ENCODE peak calls at places on chromosomes 16 and 17, in six cellular contexts. L is body of pancreas, E is transverse colon, S is cardiac muscle cell, J is fibroblast of lung, K is adrenal gland. V is an unnamed sample. For H3K4me1, the result is how much of the 10 kb centered on the place peaks cover.

GRCh38 chr17:61354895-61355294 is 44.7 kb upstream of the TBX2 start:
- DNase-seq in S (no peak), E (no peak), K (no peak), J (no peak), L (no peak), V (no peak)

GRCh38 chr17:57665128-57665527 is 80.0 kb downstream of the CCDC182 start:
- DNase-seq in K (peak), J (no peak), L (no peak), S (no peak), E (no peak), V (no peak)

GRCh38 chr17:181213-182163 is at the start of gene DOC2B:
- DNase-seq in E (peak), L (peak), J (no peak), K (peak), S (peak), V (peak)

GRCh38 chr17:8994319-8994718 is 27.0 kb upstream of the NTN1 start:
- DNase-seq in J (peak), E (peak), L (peak), S (peak), K (peak), V (peak)

GRCh38 chr16:27918755-27919154 is 144.8 kb downstream of the GSG1L start:
- DNase-seq in S (no peak), E (no peak), K (no peak), J (no peak), L (no peak), V (no peak)

GRCh38 chr16:87581867-87582220 is 20.5 kb upstream of the JPH3 start:
- DNase-seq in S (peak), J (peak), E (peak), L (peak), K (peak), V (peak)

GRCh38 chr17:699350-699749 is 15.3 kb downstream of the VPS53 start:
- DNase-seq in E (no peak), L (no peak), S (no peak), K (no peak), J (peak), V (no peak)

GRCh38 chr16:79402356-79402755 is 198.2 kb downstream of the MAF start:
- DNase-seq in J (no peak), K (no peak), E (peak), L (no peak), S (no peak), V (no peak)

GRCh38 chr16:30068333-30068732 is 2.8 kb downstream of the ALDOA start:
- DNase-seq in K (no peak), L (no peak), E (no peak), S (no peak), J (no peak), V (no peak)

GRCh38 chr17:10099051-10099571 is 99.3 kb downstream of the GAS7 start:
- DNase-seq in E (no peak), L (no peak), K (no peak), S (peak), J (peak), V (no peak)

GRCh38 chr16:90028985-90029384 is 9.7 kb upstream of the DBNDD1 start:
- DNase-seq in L (no peak), E (no peak), K (no peak), S (no peak), J (no peak), V (no peak)

GRCh38 chr16:10609410-10609774 is 29.0 kb upstream of the EMP2 start:
- DNase-seq in E (no peak), K (no peak), J (peak), S (peak), L (no peak), V (no peak)

GRCh38 chr16:19283637-19284036 is 1.9 kb upstream of the CLEC19A start:
- DNase-seq in K (no peak), L (no peak), J (no peak), E (no peak), S (no peak), V (no peak)

GRCh38 chr17:43446773-43447172 is 37.0 kb upstream of the DHX8 start:
- DNase-seq in J (no peak), E (no peak), L (no peak), S (no peak), K (no peak), V (no peak)

GRCh38 chr17:16662936-16663335 is 9.3 kb upstream of the ZNF624 start:
- DNase-seq in L (no peak), E (no peak), K (no peak), S (no peak), J (no peak), V (no peak)

GRCh38 chr16:64615647-64616280 is 506.1 kb downstream of the CDH11 start:
- DNase-seq in S (peak), K (no peak), L (no peak), J (peak), E (no peak), V (no peak)

GRCh38 chr17:49776864-49777263 is 11.6 kb upstream of the KAT7 start:
- DNase-seq in J (no peak), K (no peak), S (no peak), E (no peak), L (no peak), V (no peak)

GRCh38 chr17:49783051-49783715 is 5.3 kb upstream of the KAT7 start:
- DNase-seq in L (no peak), J (no peak), S (no peak), K (no peak), E (no peak), V (no peak)

GRCh38 chr17:49777577-49777976 is 10.9 kb upstream of the KAT7 start:
- DNase-seq in J (no peak), L (no peak), S (no peak), K (no peak), E (no peak), V (no peak)

GRCh38 chr17:49775546-49776260 is 11.8 kb upstream of the FAM117A start:
- DNase-seq in L (no peak), E (no peak), S (peak), J (no peak), K (no peak), V (peak)

DNA sequence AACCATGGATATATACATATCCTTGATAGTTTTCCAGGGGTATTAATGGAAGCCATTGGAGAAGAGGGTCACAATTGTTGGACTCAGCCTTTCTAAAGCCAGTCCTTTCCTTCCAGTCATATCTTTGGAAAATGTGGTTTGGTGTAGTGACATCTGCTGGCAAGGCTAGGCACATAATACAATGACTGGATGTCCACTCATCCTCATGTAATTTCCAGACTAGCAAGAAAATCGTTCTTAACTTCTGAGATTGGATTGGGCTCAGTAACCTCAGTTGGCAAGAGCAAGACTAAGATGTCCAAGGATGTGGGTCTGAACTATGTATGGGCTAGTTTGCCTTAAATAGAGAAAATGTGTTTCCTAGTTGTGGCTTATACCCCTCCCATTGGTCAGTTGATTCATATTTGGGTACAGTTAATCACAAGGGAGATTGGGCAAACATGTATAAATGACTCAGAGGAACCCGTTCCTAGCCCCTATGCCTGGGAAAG is 8.7 kb upstream of the KAT7 start:
- DNase-seq in S (peak), L (peak), K (peak), J (peak), E (peak), V (no peak)
- H3K4me1 ChIP-seq in S (under half), L (under half), K (under half), J (under half), E (under half), V (under half)

GRCh38 chr16:1543085-1543896 is 9.8 kb downstream of the TMEM204 start:
- DNase-seq in S (peak), L (no peak), J (peak), K (peak), E (peak), V (peak)
- H3K4me3 ChIP-seq in S (no peak), L (no peak), J (no peak), K (no peak), E (no peak), V (no peak)

GRCh38 chr17:77379065-77379428 is 238.3 kb downstream of the SEC14L1 start:
- DNase-seq in J (no peak), E (no peak), K (no peak), L (no peak), S (no peak), V (no peak)
- H3K4me1 ChIP-seq in J (half or more), E (half or more), K (half or more), L (half or more), S (half or more), V (under half)

GRCh38 chr17:63454915-63455314 is 8.8 kb upstream of the CYB561 start:
- DNase-seq in J (no peak), L (no peak), K (no peak), S (no peak), E (no peak), V (no peak)

GRCh38 chr17:63451150-63451549 is 5.0 kb upstream of the CYB561 start:
- DNase-seq in L (no peak), S (no peak), E (no peak), K (no peak), J (no peak), V (no peak)

GRCh38 chr17:63455417-63455816 is 9.3 kb upstream of the CYB561 start:
- DNase-seq in E (peak), S (no peak), L (no peak), K (no peak), J (no peak), V (peak)

GRCh38 chr17:63452091-63452978 is 6.2 kb upstream of the CYB561 start:
- DNase-seq in J (no peak), L (no peak), S (no peak), E (no peak), K (peak), V (no peak)

DNA sequence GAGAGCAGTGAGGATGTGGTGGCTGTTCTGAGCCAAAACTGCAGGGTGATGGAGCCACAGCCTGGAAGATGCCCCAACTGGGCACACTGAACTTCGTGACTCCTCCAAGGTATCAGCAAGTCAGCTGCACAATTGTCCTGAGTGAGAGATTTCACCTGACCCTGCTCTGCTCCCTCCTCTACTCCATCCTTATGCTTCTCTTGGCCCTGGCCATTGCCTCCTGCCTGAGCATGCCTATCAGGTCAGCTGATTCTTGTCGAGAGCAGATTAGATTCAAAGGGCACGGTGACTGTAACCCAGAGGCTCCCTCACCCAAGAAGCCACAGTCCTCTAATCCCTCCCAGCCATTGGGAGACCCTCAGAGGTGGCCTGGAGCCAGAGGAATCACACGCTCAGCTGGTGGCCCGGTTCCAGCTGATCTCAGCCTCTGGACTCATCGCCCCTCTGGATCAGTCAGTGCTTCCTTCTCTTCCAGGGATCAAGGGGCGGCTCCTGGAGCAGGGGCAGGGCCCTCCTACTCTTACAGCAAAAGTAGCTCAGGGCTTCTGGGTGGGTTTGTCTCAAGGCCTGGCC is 7.0 kb upstream of the CYB561 start:
- DNase-seq in E (no peak), K (no peak), L (no peak), J (no peak), S (no peak), V (no peak)
- H3K4me3 ChIP-seq in E (no peak), K (no peak), L (no peak), J (no peak), S (no peak), V (no peak)

DNA sequence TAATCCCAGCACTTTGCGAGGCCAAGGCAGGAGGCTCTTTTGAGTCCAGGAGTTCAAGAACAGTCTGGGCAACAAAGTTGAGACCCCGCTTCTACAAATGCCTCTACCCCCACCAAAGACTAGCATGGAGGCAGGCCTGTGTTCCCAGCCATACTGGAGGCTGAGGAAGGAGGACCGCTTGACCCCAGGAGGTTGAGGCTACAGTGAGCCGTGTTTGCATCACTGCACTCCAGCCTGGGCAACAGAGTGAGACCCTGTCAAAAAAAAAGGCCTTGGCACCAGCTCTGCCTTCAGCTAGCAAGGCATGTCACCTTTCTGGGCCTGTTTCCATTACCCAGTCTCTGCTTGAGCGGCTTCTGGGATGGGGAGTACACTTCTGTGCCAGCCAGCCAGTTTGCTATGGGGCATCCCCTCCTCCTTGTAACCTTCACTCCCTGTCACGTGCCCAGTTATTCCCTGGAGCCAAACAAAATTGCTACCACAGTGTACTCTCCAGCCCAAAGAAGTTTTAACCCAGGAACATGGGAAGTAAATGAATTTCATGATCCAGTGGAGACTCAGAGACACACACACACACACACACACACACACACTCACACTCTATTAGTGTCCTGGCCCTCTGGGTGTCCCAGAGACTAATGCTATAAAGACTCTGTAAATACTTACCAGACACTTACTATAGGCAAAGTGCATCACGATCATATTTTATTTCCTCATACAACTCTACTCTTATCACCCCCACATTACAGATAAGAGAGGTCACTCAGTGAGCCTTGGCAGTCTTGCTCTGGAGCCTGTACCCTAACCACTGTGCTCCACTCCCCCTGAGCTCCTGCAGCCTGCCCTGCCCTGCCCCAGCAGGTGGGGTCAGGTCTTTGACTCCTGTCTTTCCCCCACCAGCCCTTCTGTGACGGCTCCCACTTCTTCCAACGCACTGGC is 2.5 kb downstream of the CISD3 start:
- DNase-seq in S (no peak), K (peak), L (peak), J (no peak), E (peak), V (no peak)
- H3K4me1 ChIP-seq in S (under half), K (half or more), L (half or more), J (under half), E (under half), V (under half)

DNA sequence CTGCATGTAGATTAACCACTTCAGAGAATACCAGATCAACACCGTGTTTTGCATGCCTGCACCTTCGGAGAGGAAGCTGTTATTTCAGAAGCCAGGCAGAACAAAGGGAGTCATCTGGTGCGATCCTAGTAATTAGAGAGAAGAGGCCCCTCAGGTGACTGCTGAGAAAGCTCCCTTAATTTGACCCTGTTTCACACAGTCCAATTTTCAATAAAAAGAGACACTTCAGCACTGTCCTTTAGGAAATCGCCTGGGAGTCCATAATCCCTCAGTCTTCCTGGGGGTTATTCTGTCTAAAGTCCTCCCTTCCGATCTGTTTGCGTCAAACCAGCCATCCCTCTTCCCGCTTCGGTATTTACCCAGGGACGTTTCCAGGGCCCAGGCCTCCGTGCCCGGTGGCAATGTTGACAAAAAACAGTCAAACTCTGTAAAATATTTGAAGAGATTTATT is 23.4 kb upstream of the TNRC6C start:
- DNase-seq in K (no peak), E (no peak), S (no peak), J (no peak), L (no peak), V (peak)
- H3K4me3 ChIP-seq in K (no peak), E (no peak), S (no peak), J (no peak), L (no peak), V (no peak)

V was measured in right lobe of liver.